ENCODE peak calls at places on chromosomes 11 and 22, in six cellular contexts. E is WERI-Rb-1, Z is left ventricle myocardium inferior, Y is suprapubic skin, V is fibroblast of lung, T is Karpas-422. K is an unnamed sample. For H3K27me3, the result is how much of the 10 kb centered on the place peaks cover.

GRCh38 chr11:81574301-81574700 is 1159.4 kb downstream of the FAM181B start:
- DNase-seq in Z (no peak), Y (no peak), V (no peak), T (no peak), E (no peak), K (no peak)

GRCh38 chr11:134333951-134334350 is 2.2 kb downstream of the GLB1L2 start:
- DNase-seq in T (no peak), E (no peak), V (no peak), Z (no peak), Y (no peak), K (no peak)

GRCh38 chr11:94452988-94453387 is 40.7 kb downstream of the MRE11 start:
- DNase-seq in Z (no peak), E (no peak), T (no peak), V (no peak), Y (no peak), K (no peak)

GRCh38 chr11:121449123-121449522 is 3.0 kb upstream of the SORL1 start:
- DNase-seq in V (no peak), E (no peak), Z (no peak), Y (no peak), T (no peak), K (no peak)

GRCh38 chr11:2884424-2884815 is 1.2 kb downstream of the CDKN1C start:
- DNase-seq in V (peak), T (no peak), Z (peak), E (peak), Y (peak), K (no peak)

GRCh38 chr22:43543522-43544281 is 131.9 kb downstream of the MPPED1 start:
- DNase-seq in T (no peak), V (no peak), Y (no peak), E (no peak), Z (no peak), K (no peak)

GRCh38 chr11:115776916-115777315 is 272.7 kb upstream of the CADM1 start:
- DNase-seq in V (no peak), T (no peak), E (no peak), Z (peak), Y (no peak), K (no peak)

GRCh38 chr11:17560281-17561110 is 13.4 kb downstream of the OTOG start:
- DNase-seq in V (no peak), Z (no peak), Y (no peak), T (no peak), E (no peak), K (no peak)

GRCh38 chr11:76787911-76788596 is 4.9 kb downstream of the TSKU start:
- DNase-seq in Z (no peak), V (no peak), E (no peak), Y (peak), T (no peak), K (no peak)

GRCh38 chr11:68314886-68315580 is 2.6 kb downstream of the LRP5 start:
- DNase-seq in T (no peak), Z (no peak), Y (no peak), E (no peak), V (peak), K (no peak)

GRCh38 chr11:75800136-75800675 is 14.8 kb upstream of the UVRAG start:
- DNase-seq in V (no peak), E (no peak), Z (no peak), Y (no peak), T (no peak), K (no peak)

GRCh38 chr22:45007247-45007945 is 2.4 kb downstream of the PHF21B start:
- DNase-seq in Y (no peak), E (peak), Z (no peak), T (no peak), V (peak), K (no peak)

GRCh38 chr11:45663486-45664375 is 1.7 kb downstream of the CHST1 start:
- DNase-seq in T (no peak), Y (peak), V (no peak), E (no peak), Z (no peak), K (no peak)

GRCh38 chr11:102946237-102946636 is 9.3 kb downstream of the MMP13 start:
- DNase-seq in Y (no peak), T (no peak), E (no peak), Z (no peak), V (no peak), K (no peak)

GRCh38 chr11:114367244-114367957 is 32.9 kb downstream of the C11orf71 start:
- DNase-seq in Z (no peak), T (no peak), V (peak), E (no peak), Y (no peak), K (no peak)

GRCh38 chr11:125123947-125124633 is 12.7 kb upstream of the TMEM218 start:
- DNase-seq in T (peak), V (peak), E (peak), Y (no peak), Z (peak), K (no peak)

GRCh38 chr11:91792779-91793262 is 431.8 kb upstream of the FAT3 start:
- DNase-seq in T (no peak), Z (no peak), V (no peak), Y (no peak), E (no peak), K (no peak)

DNA sequence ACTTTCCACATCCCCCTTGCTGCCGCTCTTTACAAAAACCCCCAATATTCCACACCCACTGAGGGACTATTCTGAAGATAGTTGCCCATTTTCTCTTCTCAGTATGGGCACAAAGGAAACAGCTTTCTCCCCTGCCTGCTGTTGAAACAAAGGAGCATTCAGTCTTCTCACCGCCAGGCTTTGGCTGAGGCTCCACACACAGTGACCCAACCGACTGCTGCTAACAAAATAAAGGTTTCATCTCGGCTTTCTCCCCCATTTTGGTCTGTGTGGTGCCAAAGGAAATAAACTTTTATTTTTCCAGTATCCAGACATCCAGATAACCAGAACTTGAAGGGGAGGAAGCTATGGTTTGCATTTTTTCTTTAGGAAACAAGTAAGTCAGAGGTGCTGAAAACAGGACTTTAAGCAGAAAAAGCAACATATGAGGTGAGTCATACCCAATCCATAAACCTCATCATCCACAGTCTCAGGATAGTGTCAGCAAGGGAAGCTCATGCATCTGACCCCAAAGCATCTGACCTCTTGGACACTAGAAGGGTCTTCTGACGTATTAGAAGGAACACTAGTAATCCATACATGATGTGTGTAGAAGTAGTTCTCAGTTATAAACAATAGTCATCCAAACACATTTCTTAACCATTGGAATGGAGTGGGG is 6.4 kb downstream of the CLMP start:
- DNase-seq in E (no peak), V (peak), Z (no peak), Y (no peak), T (no peak), K (peak)
- H3K4me3 ChIP-seq in E (no peak), V (no peak), Z (peak), Y (no peak), T (no peak), K (peak)

GRCh38 chr11:9076046-9076445 is 15.4 kb downstream of the SCUBE2 start:
- DNase-seq in Y (no peak), Z (no peak), T (no peak), V (no peak), E (no peak), K (no peak)

GRCh38 chr11:9072790-9073189 is 18.6 kb downstream of the SCUBE2 start:
- DNase-seq in Z (no peak), E (peak), T (no peak), V (no peak), Y (no peak), K (no peak)

GRCh38 chr11:9075441-9076000 is 15.9 kb downstream of the SCUBE2 start:
- DNase-seq in T (no peak), Z (no peak), E (no peak), Y (no peak), V (no peak), K (no peak)

GRCh38 chr11:9073826-9074225 is 17.6 kb downstream of the SCUBE2 start:
- DNase-seq in E (no peak), Y (no peak), T (no peak), V (no peak), Z (no peak), K (no peak)

GRCh38 chr11:9074338-9075029 is 16.9 kb downstream of the SCUBE2 start:
- DNase-seq in Z (no peak), E (no peak), T (no peak), V (no peak), Y (no peak), K (no peak)
- H3K27me3 ChIP-seq in Z (under half), E (under half), T (under half), V (under half), Y (under half), K (under half)

DNA sequence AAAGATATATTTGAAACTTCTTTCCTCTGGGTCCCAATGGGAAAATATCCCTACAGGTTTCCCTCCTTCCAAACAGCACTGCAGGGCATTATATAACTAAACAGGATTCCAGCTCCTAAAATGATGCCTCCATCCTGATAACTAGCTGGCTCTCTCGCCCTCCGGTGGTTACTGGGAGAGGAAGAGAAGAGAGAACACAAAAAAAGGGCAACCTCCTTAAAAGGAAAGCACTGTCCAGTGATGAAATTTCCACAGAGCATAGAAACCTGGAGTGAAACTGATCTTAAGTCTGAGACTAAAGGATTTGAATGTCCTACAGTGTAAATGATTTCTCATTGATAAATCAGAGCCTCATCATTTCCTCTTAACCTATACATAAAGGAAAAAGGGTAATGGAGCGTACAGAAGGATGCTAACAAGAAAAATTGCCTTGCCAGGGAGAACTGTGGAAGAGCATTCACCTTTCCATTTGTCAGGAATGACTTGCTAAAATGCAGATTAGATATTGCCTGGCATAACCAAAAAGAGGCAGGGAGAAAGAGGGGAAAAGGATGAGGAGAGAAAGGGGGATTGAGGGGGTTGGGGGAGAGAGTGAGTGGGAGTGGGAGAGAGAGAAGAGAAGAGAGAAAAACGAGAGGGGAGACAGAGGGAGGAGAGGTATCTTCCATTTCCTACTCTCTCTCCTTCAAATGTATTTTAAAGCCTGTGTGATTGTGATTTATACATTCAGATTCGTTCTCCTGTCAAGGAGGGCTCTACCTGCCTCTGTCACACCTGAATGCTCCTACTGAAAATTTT is 121.4 kb downstream of the APOL5 start:
- DNase-seq in T (peak), Z (no peak), E (peak), V (peak), Y (no peak), K (no peak)
- H3K4me3 ChIP-seq in T (no peak), Z (peak), E (peak), V (peak), Y (peak), K (peak)

GRCh38 chr11:33867566-33867965 is 24.3 kb downstream of the LMO2 start:
- DNase-seq in V (no peak), E (no peak), Y (no peak), T (no peak), Z (no peak), K (no peak)

GRCh38 chr11:33861366-33861765 is 30.5 kb downstream of the LMO2 start:
- DNase-seq in V (no peak), Z (no peak), T (no peak), E (peak), Y (no peak), K (no peak)

GRCh38 chr11:33863418-33864172 is 28.3 kb downstream of the LMO2 start:
- DNase-seq in E (no peak), V (no peak), Y (no peak), Z (no peak), T (no peak), K (no peak)

GRCh38 chr11:33861911-33862310 is 30.0 kb downstream of the LMO2 start:
- DNase-seq in Y (no peak), E (no peak), Z (no peak), V (no peak), T (no peak), K (no peak)

DNA sequence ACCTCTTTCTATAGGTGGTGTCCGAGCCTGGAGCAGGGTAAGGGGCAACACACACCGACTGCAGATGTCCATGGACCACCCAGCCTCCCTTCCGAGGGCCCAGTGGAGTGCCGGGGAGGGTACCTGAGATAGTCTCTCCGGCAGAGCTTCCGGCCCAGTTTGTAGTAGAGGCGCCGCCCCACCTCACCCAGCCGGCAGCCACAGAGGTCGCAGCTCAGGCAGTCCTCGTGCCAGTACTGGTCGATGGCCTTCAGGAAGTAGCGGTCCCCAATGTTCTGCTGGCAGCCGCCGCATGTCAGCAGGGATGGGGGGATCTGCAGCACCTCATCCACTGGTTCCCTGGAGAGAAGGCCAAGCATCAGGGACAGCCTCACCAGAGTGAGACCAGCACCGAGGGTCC is 27.4 kb downstream of the LMO2 start:
- DNase-seq in Z (no peak), Y (no peak), V (no peak), T (no peak), E (no peak), K (no peak)
- H3K27me3 ChIP-seq in Z (under half), Y (under half), V (half or more), T (under half), E (under half), K (under half)

DNA sequence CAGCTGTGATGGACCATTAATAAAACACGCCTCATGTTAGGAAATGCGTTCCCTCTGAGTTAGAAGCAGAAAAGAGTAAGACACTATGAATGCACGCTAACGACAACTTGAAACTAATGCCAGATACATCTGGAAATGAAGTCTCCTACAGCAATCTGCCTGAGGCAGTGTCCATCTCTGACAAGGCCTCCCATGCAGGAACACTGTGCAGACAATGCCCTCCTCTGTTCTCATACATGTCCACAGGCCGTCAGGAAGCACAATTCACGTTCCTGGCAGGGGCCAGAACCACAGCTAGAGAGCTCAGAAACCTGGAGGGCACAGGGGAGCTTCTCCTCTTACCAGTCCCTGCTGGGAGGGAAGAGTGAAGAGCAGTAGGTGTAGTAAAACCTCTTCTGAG is 41.3 kb upstream of the CYP2D6 start:
- DNase-seq in E (no peak), Z (no peak), Y (no peak), V (no peak), T (no peak), K (no peak)
- H3K4me3 ChIP-seq in E (no peak), Z (no peak), Y (no peak), V (no peak), T (no peak), K (no peak)

GRCh38 chr11:87878373-87878779 is 296.9 kb downstream of the RAB38 start:
- DNase-seq in V (peak), T (peak), Y (no peak), E (peak), Z (no peak), K (peak)
- H3K27me3 ChIP-seq in V (under half), T (under half), Y (under half), E (under half), Z (under half), K (under half)

DNA sequence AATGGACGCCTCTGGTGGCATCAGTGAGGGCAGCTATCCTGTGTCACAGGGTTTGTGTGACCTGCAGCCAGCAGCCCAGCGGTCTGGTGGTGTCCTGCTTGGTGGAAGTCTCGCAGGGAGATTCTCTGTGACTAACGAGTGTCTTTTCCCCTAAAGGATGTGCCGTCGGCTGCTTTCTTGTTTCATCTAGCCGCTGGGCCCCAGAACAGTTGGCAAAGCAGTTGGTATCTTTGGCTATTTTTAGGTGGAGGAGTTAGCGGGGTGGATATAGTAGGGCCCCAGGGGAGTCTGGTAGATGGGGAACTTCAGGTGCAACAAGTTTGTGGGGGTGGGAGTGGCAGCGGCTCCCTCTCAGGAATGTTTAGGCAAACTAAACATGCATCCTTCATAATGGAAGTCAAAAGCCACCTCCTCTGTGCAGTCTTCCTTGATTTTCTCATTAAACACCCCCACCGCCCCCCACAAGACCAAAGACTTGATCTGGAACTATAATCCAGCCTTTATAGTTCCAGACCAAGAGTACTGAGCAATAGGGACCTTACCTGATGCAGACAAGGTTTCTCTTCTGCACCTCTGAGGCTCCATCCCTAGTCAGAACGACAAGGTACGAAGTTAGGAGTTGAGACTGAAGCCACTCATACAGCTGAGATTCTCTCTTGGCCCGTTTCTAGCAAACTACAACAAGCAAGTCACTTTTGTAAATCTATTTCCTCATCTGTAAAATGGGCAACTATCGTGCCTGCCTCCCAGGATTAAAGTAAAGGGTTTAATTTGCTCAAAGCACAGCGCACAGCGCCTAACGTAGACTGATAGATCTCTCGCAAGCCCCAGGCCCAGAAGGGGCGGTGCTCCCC is 1.1 kb upstream of the PELI3 start:
- DNase-seq in E (no peak), Y (no peak), T (peak), Z (no peak), V (no peak), K (no peak)
- H3K4me3 ChIP-seq in E (peak), Y (peak), T (peak), Z (peak), V (no peak), K (peak)

K was measured in BJ.